ENCODE peak calls at places on chromosomes 7 and 10, in seven cellular contexts. P is HepG2, V is WTC11, Y is HCT116, G is H1, Q is K562, J is GM12878. E is an unnamed sample.

GRCh38 chr7:87450706-87451105 is 24.8 kb downstream of the ABCB4 start:
- DNase-seq in P (no peak), V (no peak), Y (no peak), G (no peak), Q (no peak), J (no peak), E (no peak)

GRCh38 chr7:44062903-44063295 is 2.5 kb downstream of the PGAM2 start:
- DNase-seq in P (no peak), V (no peak), Y (no peak), G (no peak), Q (no peak), J (no peak), E (no peak)

GRCh38 chr7:39313958-39314357 is 252.2 kb upstream of the YAE1 start:
- DNase-seq in P (no peak), V (no peak), Y (no peak), G (no peak), Q (no peak), J (no peak), E (no peak)

GRCh38 chr7:149686001-149686400 is 87.4 kb downstream of the ZNF467 start:
- DNase-seq in P (no peak), V (no peak), Y (no peak), G (no peak), Q (no peak), J (no peak), E (no peak)

GRCh38 chr7:3655635-3656034 is 354.6 kb downstream of the SDK1 start:
- DNase-seq in P (no peak), V (no peak), Y (no peak), G (no peak), Q (no peak), J (no peak), E (no peak)

GRCh38 chr7:151281686-151282085 is 33.2 kb upstream of the SMARCD3 start:
- DNase-seq in P (no peak), V (no peak), Y (no peak), G (no peak), Q (no peak), J (no peak), E (no peak)

GRCh38 chr10:122060250-122060649 is 71.3 kb downstream of the TACC2 start:
- DNase-seq in P (no peak), V (no peak), Y (no peak), G (no peak), Q (no peak), J (no peak), E (no peak)

GRCh38 chr7:67777119-67777518 is 780.5 kb downstream of the TYW1 start:
- DNase-seq in P (no peak), V (no peak), Y (no peak), G (no peak), Q (no peak), J (no peak), E (no peak)

GRCh38 chr7:159188011-159188410 is 43.3 kb upstream of the VIPR2 start:
- DNase-seq in P (no peak), V (no peak), Y (no peak), G (no peak), Q (no peak), J (no peak), E (no peak)

GRCh38 chr10:43700306-43700705 is 51.6 kb upstream of the ZNF32 start:
- DNase-seq in P (no peak), V (no peak), Y (no peak), G (no peak), Q (no peak), J (no peak), E (no peak)

GRCh38 chr7:101594790-101595189 is 34.3 kb downstream of the MYL10 start:
- DNase-seq in P (no peak), V (no peak), Y (no peak), G (no peak), Q (no peak), J (no peak), E (no peak)

GRCh38 chr10:49089789-49090595 is 25.3 kb downstream of the VSTM4 start:
- DNase-seq in P (no peak), V (no peak), Y (no peak), G (no peak), Q (no peak), J (no peak), E (no peak)

GRCh38 chr10:46557319-46558140 is 1.1 kb upstream of the GPRIN2 start:
- DNase-seq in P (no peak), V (peak; percentile 65), Y (no peak), G (no peak), Q (no peak), J (no peak), E (no peak)

GRCh38 chr10:14543048-14543903 is 212.6 kb upstream of the FRMD4A start:
- DNase-seq in P (no peak), V (no peak), Y (no peak), G (no peak), Q (no peak), J (no peak), E (no peak)
- TF ChIP-seq SP1 in P (no peak), V (no peak), Y (no peak), G (no peak), Q (no peak), J (no peak), E (no peak)

DNA sequence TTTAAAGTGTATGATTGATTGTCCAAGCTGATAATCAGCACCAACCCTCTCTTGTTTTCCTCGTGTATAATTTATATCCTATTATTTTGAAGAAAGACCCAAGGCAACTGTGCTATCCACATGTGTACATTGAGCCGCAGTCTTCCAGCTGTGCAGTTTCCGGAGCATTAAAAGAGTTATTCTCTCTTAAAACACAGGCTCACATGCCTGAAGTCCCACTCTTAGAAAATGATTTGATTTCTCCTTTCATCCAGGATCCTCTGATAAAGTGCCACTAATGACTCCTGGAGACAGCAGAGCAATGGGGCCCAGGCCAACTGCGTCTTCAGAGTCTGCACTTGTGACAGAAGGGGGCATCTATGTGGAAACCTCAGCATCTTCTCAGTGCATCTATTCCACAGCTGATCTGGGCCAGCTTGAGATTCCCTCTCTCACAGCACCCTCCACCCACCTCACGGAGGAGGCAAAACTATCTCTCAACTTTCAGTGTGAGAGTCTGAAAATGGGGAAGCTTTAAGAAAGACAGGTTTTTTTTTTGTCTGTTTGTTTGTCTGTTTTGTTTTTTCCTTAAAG is 482.1 kb upstream of the AKR1E2 start:
- DNase-seq in P (no peak), V (no peak), Y (no peak), G (no peak), Q (no peak), J (no peak), E (no peak)
- TF ChIP-seq SP1 in P (no peak), V (no peak), Y (no peak), G (no peak), Q (no peak), J (no peak), E (no peak)

GRCh38 chr10:90222372-90222771 is 521.0 kb downstream of the KIF20B start:
- DNase-seq in P (no peak), V (no peak), Y (peak; percentile 45), G (no peak), Q (no peak), J (no peak), E (no peak)
- TF ChIP-seq SP1 in P (no peak), V (no peak), Y (peak; percentile 39), G (no peak), Q (no peak), J (no peak), E (no peak)

DNA sequence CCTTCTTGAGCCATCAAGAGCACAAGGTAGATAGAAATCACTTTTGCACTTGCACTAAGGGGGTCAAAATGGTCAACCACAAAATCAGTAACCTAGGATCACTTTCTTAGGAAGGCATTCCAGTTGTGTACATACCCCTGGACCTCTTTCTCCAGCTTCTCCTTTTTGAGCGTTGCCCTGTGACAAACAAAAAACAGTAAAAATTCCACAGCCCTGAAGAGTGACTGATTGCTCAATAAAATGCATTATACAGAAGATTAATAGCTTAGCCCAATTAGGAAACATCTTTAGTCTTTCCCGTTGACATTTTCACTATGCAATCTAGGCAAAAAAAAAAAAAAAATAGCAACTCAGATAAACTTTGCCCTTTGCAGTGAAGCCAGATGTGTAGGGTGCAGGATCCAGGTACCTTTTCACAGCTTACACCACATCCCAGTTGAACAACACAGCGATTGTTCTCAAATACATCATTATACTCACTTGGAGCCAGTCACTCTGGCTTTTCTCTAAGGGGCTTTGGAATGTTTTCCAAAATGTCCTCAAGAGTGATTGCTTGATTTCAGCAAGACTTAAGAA is 17.9 kb downstream of the COL28A1 start:
- DNase-seq in P (peak; percentile 62), V (no peak), Y (no peak), G (no peak), Q (no peak), J (no peak), E (no peak)
- TF ChIP-seq SP1 in P (no peak), V (no peak), Y (no peak), G (no peak), Q (no peak), J (no peak), E (no peak)

GRCh38 chr10:36023939-36024338 is 381.8 kb upstream of the FZD8 start:
- DNase-seq in P (peak; percentile 3), V (no peak), Y (no peak), G (no peak), Q (no peak), J (no peak), E (peak; percentile 24)
- TF ChIP-seq SP1 in P (no peak), V (no peak), Y (no peak), G (no peak), Q (no peak), J (no peak), E (no peak)

E was measured in HEK293T.